ENCODE peak calls at places on chromosome X, in six cellular contexts. E is Karpas-422, D is neuronal stem cell, U is HFF-Myc, G is GM23248, L is tibial artery. V is an unnamed sample.

GRCh38 chrX:40166582-40166981 is 68.8 kb upstream of the BCOR start:
- DNase-seq in U (no peak), E (no peak), G (peak), L (no peak), D (no peak), V (no peak)

GRCh38 chrX:72107320-72107719 is 24.4 kb downstream of the RTL5 start:
- DNase-seq in D (no peak), E (peak), G (peak), U (no peak), L (no peak), V (no peak)

GRCh38 chrX:113058634-113059033 is 218.0 kb upstream of the AMOT start:
- DNase-seq in D (no peak), U (no peak), G (peak), L (no peak), E (no peak), V (no peak)

GRCh38 chrX:16130707-16131106 is 7.3 kb downstream of the GRPR start:
- DNase-seq in E (no peak), L (no peak), G (no peak), D (no peak), U (no peak), V (no peak)

GRCh38 chrX:119040432-119040831 is 32.4 kb upstream of the CT47C1 start:
- DNase-seq in U (no peak), E (no peak), D (no peak), L (no peak), G (peak), V (no peak)

GRCh38 chrX:41600266-41600665 is 88.5 kb upstream of the GPR34 start:
- DNase-seq in G (peak), D (no peak), U (no peak), L (no peak), E (no peak), V (no peak)

GRCh38 chrX:150044556-150044955 is 106.3 kb upstream of the EOLA2 start:
- DNase-seq in G (peak), E (no peak), L (no peak), D (no peak), U (no peak), V (no peak)

GRCh38 chrX:19907794-19908193 is 20.4 kb upstream of the SH3KBP1 start:
- DNase-seq in D (no peak), E (peak), U (no peak), L (no peak), G (peak), V (no peak)

GRCh38 chrX:10310502-10310901 is 153.7 kb downstream of the CLCN4 start:
- DNase-seq in E (no peak), D (no peak), L (no peak), U (no peak), G (no peak), V (no peak)

GRCh38 chrX:9466711-9467110 is 1.9 kb downstream of the TBL1X start:
- DNase-seq in L (no peak), D (no peak), E (no peak), U (no peak), G (peak), V (peak)

GRCh38 chrX:53486285-53486684 is 52.1 kb upstream of the HSD17B10 start:
- DNase-seq in G (no peak), L (no peak), E (no peak), D (no peak), U (no peak), V (no peak)

GRCh38 chrX:320126-320783 is 1.7 kb upstream of the GTPBP6 start:
- DNase-seq in E (no peak), U (no peak), G (peak), D (no peak), L (peak), V (no peak)

GRCh38 chrX:72262077-72262476 is 15.0 kb downstream of the RPS4X start:
- DNase-seq in D (no peak), E (no peak), G (no peak), U (no peak), L (no peak), V (no peak)

GRCh38 chrX:155876704-155877103 is 4.4 kb upstream of the VAMP7 start:
- DNase-seq in L (no peak), E (peak), U (no peak), D (no peak), G (no peak), V (peak)

GRCh38 chrX:152928761-152929400 is 31.0 kb downstream of the ZNF185 start:
- DNase-seq in D (no peak), G (no peak), E (no peak), U (no peak), L (no peak), V (no peak)

GRCh38 chrX:44332437-44332836 is 11.0 kb downstream of the EFHC2 start:
- DNase-seq in D (no peak), G (no peak), U (no peak), L (no peak), E (no peak), V (no peak)

GRCh38 chrX:9729161-9729885 is 36.3 kb downstream of the GPR143 start:
- DNase-seq in E (no peak), U (no peak), D (no peak), L (no peak), G (peak), V (no peak)

GRCh38 chrX:119685225-119686066 is 7.5 kb downstream of the SEPTIN6 start:
- DNase-seq in E (peak), L (peak), U (no peak), G (peak), D (no peak), V (peak)

GRCh38 chrX:104315555-104315954 is 60.8 kb upstream of the ESX1 start:
- DNase-seq in U (no peak), D (no peak), L (no peak), E (no peak), G (peak), V (no peak)

GRCh38 chrX:13386636-13387035 is 66.8 kb upstream of the ATXN3L start:
- DNase-seq in G (no peak), L (no peak), E (no peak), U (no peak), D (no peak), V (no peak)

GRCh38 chrX:22345884-22346283 is 73.2 kb downstream of the CBLL2 start:
- DNase-seq in E (no peak), G (peak), L (no peak), D (no peak), U (no peak), V (no peak)

GRCh38 chrX:22118161-22118830 is 86.2 kb downstream of the PHEX start:
- DNase-seq in L (no peak), G (peak), U (no peak), D (no peak), E (no peak), V (no peak)

GRCh38 chrX:40484408-40485091 is 96.2 kb upstream of the ATP6AP2 start:
- DNase-seq in E (no peak), D (no peak), G (no peak), L (no peak), U (no peak), V (no peak)

GRCh38 chrX:65516756-65517155 is 17.8 kb downstream of the LAS1L start:
- DNase-seq in G (no peak), U (no peak), L (no peak), D (no peak), E (no peak), V (no peak)

GRCh38 chrX:39196192-39197102 is 395.2 kb downstream of the MID1IP1 start:
- DNase-seq in G (peak), U (peak), E (peak), D (no peak), L (no peak), V (peak)

GRCh38 chrX:13659057-13659456 is 6.1 kb downstream of the TCEANC start:
- DNase-seq in U (no peak), D (no peak), L (no peak), G (peak), E (peak), V (no peak)

GRCh38 chrX:139881130-139881529 is 51.7 kb downstream of the ATP11C start:
- DNase-seq in U (no peak), D (no peak), E (no peak), L (no peak), G (peak), V (no peak)

GRCh38 chrX:39857780-39858179 is 240.0 kb downstream of the BCOR start:
- DNase-seq in E (no peak), D (no peak), L (no peak), G (no peak), U (no peak), V (no peak)

GRCh38 chrX:25599061-25599460 is 539.1 kb upstream of the MAGEB18 start:
- DNase-seq in L (no peak), E (no peak), G (no peak), D (no peak), U (no peak), V (no peak)

GRCh38 chrX:24371391-24371972 is 11.0 kb downstream of the SUPT20HL1 start:
- DNase-seq in L (peak), G (peak), E (peak), U (peak), D (peak), V (peak)

GRCh38 chrX:10233696-10234095 is 76.9 kb downstream of the CLCN4 start:
- DNase-seq in U (no peak), G (peak), D (no peak), L (no peak), E (no peak), V (no peak)

GRCh38 chrX:133776072-133776471 is 209.3 kb downstream of the GPC3 start:
- DNase-seq in E (peak), U (no peak), G (no peak), L (no peak), D (no peak), V (no peak)

GRCh38 chrX:115894087-115894486 is 276.5 kb upstream of the AGTR2 start:
- DNase-seq in E (peak), L (no peak), U (no peak), D (no peak), G (no peak), V (peak)

GRCh38 chrX:108584617-108585211 is 145.1 kb downstream of the COL4A5 start:
- DNase-seq in L (no peak), G (peak), U (no peak), D (peak), E (no peak), V (peak)

GRCh38 chrX:19758536-19758935 is 128.9 kb downstream of the SH3KBP1 start:
- DNase-seq in L (no peak), E (peak), D (no peak), G (peak), U (no peak), V (no peak)

GRCh38 chrX:98028691-98029090 is 1145.0 kb downstream of the RPA4 start:
- DNase-seq in D (no peak), U (no peak), G (no peak), L (no peak), E (peak), V (no peak)

GRCh38 chrX:106170318-106170717 is 2.2 kb downstream of the PWWP3B start:
- DNase-seq in L (no peak), G (peak), U (no peak), E (peak), D (no peak), V (peak)

GRCh38 chrX:8067754-8068469 is 103.2 kb downstream of the VCX2 start:
- DNase-seq in L (no peak), G (no peak), E (no peak), D (no peak), U (no peak), V (no peak)

GRCh38 chrX:30887721-30888120 is 1.3 kb downstream of the TAB3 start:
- DNase-seq in D (no peak), U (no peak), L (no peak), G (no peak), E (no peak), V (no peak)
- H3K4me3 ChIP-seq in D (peak), U (peak), L (no peak), G (peak), E (peak), V (peak)

GRCh38 chrX:138710311-138710791 is 1.2 kb downstream of the FGF13 start:
- DNase-seq in E (no peak), U (no peak), D (peak), G (peak), L (no peak), V (no peak)

GRCh38 chrX:138708268-138708667 is 3.2 kb downstream of the FGF13 start:
- DNase-seq in D (no peak), L (no peak), U (no peak), E (no peak), G (no peak), V (no peak)

GRCh38 chrX:138709886-138710285 is 1.6 kb downstream of the FGF13 start:
- DNase-seq in D (peak), E (no peak), G (no peak), U (no peak), L (no peak), V (no peak)

GRCh38 chrX:138710866-138711331 is 618 bp downstream of the FGF13 start:
- DNase-seq in L (no peak), E (no peak), G (peak), D (peak), U (no peak), V (no peak)

DNA sequence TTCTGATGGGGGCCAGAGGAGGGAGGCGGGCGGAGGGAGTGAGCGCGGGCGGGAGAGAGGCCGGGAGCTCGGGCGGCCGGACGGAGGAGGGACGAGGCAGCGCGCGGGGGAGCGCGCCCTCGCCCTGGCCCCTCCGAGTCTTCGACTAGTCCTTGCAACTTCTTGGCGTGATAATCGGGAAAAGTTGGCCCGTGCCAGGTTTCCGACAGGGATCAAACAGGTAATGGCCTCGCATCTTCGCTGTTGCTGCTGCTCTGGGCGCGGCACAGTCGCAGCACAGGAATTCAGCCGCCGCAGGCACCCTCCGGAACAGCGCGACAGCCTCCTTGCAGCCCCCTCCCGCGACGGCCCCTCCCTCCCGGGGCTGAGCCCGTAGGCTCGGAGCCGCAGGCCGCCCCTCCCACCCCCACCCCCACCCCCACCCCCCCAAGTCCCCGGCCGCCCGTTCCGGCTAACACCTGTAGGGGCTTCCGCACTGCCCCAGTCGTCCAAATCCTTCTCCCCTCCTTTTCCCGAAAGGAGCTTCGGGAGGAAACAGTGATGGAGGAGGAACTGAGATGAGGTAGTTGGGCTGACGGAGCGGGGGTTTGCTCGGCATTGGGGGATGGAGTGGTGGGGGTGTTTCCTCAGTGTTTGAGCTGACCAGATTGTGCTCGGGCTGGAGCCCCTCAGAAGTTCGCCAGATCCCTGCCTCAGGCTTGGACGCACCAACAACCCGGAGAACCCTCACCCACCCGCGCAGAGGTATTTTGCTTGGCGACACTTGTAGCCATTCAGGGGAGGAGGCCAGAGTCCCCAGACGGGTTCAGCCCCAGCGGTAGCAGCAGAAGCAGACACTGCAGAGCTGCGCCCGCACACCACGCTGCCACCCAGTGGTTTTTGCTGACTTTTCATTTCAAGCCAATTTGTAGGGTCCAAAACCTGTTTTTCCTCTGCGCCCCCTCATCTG is at the start of gene FGF13:
- DNase-seq in D (peak), U (no peak), G (peak), E (peak), L (peak), V (peak)
- H3K4me3 ChIP-seq in D (peak), U (no peak), G (peak), E (no peak), L (peak), V (peak)

DNA sequence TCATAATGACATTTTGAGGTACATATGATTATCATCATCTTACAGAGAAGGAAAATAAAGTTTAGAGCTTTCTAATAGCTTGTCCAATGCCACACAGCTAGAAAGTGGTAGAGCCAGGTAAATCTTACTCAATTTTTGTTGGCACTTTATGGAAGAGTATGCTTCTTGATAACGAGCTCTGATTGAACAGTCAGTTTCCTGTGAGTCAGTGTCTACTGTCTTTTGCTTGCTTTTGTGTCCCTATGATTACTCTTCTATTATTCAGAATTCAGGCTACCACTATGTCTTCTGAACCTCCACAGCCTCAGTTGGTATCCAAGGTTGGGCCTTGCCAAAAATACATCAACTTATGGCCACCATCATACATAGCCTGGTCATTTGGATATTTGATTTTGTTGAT is 2.6 kb downstream of the FAAH2 start:
- DNase-seq in D (no peak), G (no peak), U (no peak), E (no peak), L (no peak), V (no peak)
- H3K4me3 ChIP-seq in D (no peak), G (no peak), U (no peak), E (no peak), L (no peak), V (no peak)

DNA sequence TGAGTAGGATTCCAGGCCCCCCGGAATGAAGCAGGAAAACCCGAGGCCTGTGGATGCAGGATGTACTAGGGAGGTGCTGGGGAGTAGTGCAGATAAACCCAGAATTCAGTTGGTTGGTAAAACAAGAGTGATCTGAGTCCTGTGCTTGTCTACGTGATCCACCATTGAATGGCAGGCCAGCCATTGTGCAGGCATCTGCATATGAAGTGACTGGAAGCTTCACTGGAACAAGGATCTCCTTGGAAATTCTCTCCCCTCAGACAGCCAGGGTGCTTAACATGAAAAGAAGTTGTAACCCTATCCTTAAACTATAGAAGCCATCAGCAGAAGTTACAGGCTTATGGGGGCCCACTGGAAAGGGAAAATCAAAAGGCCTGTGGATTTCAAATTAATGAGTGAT is 656 bp upstream of the GSPT2 start:
- DNase-seq in D (no peak), L (no peak), E (no peak), U (no peak), G (no peak), V (no peak)
- H3K4me3 ChIP-seq in D (peak), L (peak), E (peak), U (peak), G (peak), V (peak)

GRCh38 chrX:85379174-85379907 is at the start of gene POF1B:
- DNase-seq in L (no peak), U (no peak), G (no peak), E (peak), D (no peak), V (no peak)
- H3K4me3 ChIP-seq in L (no peak), U (no peak), G (no peak), E (peak), D (no peak), V (no peak)

GRCh38 chrX:71053217-71053621 is 14.9 kb downstream of the SNX12 start:
- DNase-seq in E (no peak), G (no peak), U (no peak), L (no peak), D (peak), V (peak)
- H3K4me3 ChIP-seq in E (no peak), G (no peak), U (no peak), L (no peak), D (no peak), V (peak)

GRCh38 chrX:2697741-2698294 is 6.7 kb downstream of the CD99 start:
- DNase-seq in L (no peak), D (no peak), U (no peak), E (peak), G (no peak), V (no peak)

GRCh38 chrX:2698604-2699003 is 7.5 kb downstream of the CD99 start:
- DNase-seq in U (no peak), G (no peak), E (no peak), L (no peak), D (no peak), V (no peak)

GRCh38 chrX:2701600-2701999 is 10.5 kb downstream of the CD99 start:
- DNase-seq in L (no peak), G (no peak), D (no peak), E (peak), U (no peak), V (peak)

GRCh38 chrX:2699959-2700358 is 8.9 kb downstream of the CD99 start:
- DNase-seq in L (no peak), U (no peak), G (no peak), E (peak), D (no peak), V (no peak)

DNA sequence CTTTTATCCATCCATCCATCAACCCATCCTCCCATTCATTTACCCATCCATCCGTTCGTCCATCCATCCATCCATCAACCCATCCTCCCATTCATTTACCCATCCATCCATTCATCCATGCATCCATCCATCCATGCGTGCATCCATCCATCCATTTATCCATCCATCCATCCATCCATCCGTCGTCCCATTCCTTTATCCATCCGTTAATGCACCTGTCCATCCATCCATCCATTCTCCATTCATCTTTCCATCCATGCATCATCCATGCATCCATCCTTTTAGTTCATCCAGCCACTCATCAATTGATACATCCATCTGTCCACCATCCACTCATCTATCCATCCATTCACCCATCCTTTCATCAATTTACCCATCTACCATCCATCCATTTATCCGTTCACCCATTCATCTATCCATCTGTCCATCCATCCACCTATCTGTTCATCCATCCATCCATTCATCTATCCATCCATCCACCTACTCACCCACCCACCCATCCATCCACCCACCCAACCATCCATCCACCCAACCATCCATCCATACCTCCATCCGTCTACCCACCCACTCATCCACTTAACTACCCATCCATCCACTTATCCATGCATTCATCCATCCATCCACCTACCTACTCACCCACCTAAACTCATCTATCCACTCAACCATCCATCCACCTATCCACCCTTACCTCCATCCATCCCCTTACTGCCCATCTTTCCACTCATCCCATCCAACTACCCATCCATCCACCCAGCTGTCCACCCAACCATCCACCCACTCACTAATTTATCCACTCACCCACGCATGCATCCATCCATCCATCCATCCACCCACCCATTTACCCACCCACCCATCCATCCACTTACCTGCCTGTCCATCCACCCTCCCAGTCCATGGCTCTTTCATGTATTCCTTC is 9.6 kb downstream of the CD99 start:
- DNase-seq in G (no peak), U (no peak), D (no peak), L (no peak), E (peak), V (no peak)
- H3K4me3 ChIP-seq in G (no peak), U (no peak), D (no peak), L (no peak), E (no peak), V (no peak)